ENCODE peak calls at places on chromosomes 2 and 18, in ten cellular contexts. W, U, J, T, Q, Y, V, N, M and E are unnamed samples.

GRCh38 chr2:168614291-168615018 is 158.4 kb downstream of the CERS6 start:
- DNase-seq in N (no peak), W (no peak), V (no peak), Q (no peak), M (no peak), T (no peak), Y (no peak), J (no peak), U (no peak), E (no peak)

GRCh38 chr2:767440-767839 is 90.2 kb upstream of the TMEM18 start:
- DNase-seq in U (peak; percentile 59), Y (no peak), Q (no peak), V (no peak), M (no peak), T (no peak), N (no peak), W (peak; percentile 2), J (no peak), E (no peak)

GRCh38 chr2:120517790-120518469 is 172.0 kb downstream of the INHBB start:
- DNase-seq in T (no peak), Y (no peak), M (no peak), J (no peak), N (no peak), V (no peak), W (no peak), Q (no peak), U (no peak), E (no peak)

GRCh38 chr2:650343-651310 is 26.6 kb downstream of the TMEM18 start:
- DNase-seq in U (no peak), T (no peak), J (no peak), M (peak; percentile 87), N (no peak), V (peak; percentile 21), Q (no peak), Y (no peak), W (no peak), E (no peak)

GRCh38 chr18:48888681-48889080 is 62.1 kb downstream of the SMAD7 start:
- DNase-seq in T (no peak), V (no peak), J (no peak), Q (no peak), M (no peak), Y (no peak), N (no peak), W (no peak), U (no peak), E (no peak)

GRCh38 chr18:11719050-11719449 is 30.0 kb downstream of the GNAL start:
- DNase-seq in M (no peak), J (no peak), U (no peak), Y (no peak), V (no peak), N (no peak), Q (no peak), W (no peak), T (no peak), E (no peak)

GRCh38 chr2:241074901-241075540 is 27.1 kb downstream of the MTERF4 start:
- DNase-seq in T (no peak), Y (no peak), N (no peak), U (no peak), J (no peak), V (no peak), Q (no peak), W (no peak), M (no peak), E (no peak)

GRCh38 chr2:26435106-26435505 is 33.4 kb downstream of the DRC1 start:
- DNase-seq in M (no peak), Y (no peak), J (no peak), Q (no peak), N (no peak), U (no peak), T (no peak), W (no peak), V (no peak), E (no peak)

DNA sequence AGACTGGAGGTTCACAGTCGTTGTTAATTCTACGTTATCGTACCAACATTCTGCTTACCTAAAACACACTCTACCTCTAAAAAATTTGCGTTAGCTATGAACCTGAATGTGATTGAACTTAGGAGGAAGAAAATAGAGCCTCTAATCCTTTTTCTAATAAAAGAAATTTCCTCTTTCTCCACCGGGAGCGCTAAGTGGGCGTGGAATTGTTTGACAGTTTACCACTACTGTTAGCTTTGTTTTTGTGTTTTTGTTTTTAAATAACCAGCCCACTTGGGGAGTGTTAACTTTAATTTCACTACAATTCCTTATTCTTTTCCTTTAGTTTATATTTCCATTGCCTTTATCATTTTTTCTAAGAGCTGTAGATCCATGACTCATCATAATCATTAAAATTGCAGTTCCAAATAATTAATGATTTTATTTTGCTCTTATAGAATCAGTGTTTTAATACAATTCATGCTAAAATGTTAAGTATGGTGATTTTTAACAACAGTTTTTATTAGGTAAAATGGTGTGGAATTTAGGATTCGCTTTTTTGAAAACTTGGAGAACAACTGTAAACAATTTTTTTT is 55.0 kb upstream of the ITM2C start:
- DNase-seq in J (no peak), U (no peak), Y (no peak), W (no peak), N (no peak), V (no peak), Q (no peak), T (no peak), M (no peak), E (no peak)
- TF ChIP-seq CTCF in J (no peak), U (no peak), Y (no peak), W (peak; percentile 32), N (peak; percentile 50), V (no peak), Q (peak; percentile 47), T (no peak), M (no peak), E (no peak)

GRCh38 chr2:36541891-36542595 is 55.9 kb downstream of the FEZ2 start:
- DNase-seq in V (no peak), T (no peak), Y (no peak), Q (no peak), W (no peak), U (no peak), J (no peak), N (no peak), M (no peak), E (no peak)

GRCh38 chr2:36547906-36548305 is 50.1 kb downstream of the FEZ2 start:
- DNase-seq in V (no peak), U (no peak), T (no peak), M (no peak), J (no peak), W (no peak), N (no peak), Q (no peak), Y (no peak), E (no peak)

GRCh38 chr2:36540986-36541750 is 56.8 kb downstream of the FEZ2 start:
- DNase-seq in U (no peak), Y (no peak), T (no peak), W (no peak), N (no peak), V (no peak), J (no peak), Q (no peak), M (peak; percentile 63), E (no peak)

GRCh38 chr2:36545871-36546416 is 52.0 kb downstream of the FEZ2 start:
- DNase-seq in T (no peak), V (no peak), J (no peak), U (no peak), N (no peak), W (no peak), Y (no peak), M (no peak), Q (no peak), E (no peak)

DNA sequence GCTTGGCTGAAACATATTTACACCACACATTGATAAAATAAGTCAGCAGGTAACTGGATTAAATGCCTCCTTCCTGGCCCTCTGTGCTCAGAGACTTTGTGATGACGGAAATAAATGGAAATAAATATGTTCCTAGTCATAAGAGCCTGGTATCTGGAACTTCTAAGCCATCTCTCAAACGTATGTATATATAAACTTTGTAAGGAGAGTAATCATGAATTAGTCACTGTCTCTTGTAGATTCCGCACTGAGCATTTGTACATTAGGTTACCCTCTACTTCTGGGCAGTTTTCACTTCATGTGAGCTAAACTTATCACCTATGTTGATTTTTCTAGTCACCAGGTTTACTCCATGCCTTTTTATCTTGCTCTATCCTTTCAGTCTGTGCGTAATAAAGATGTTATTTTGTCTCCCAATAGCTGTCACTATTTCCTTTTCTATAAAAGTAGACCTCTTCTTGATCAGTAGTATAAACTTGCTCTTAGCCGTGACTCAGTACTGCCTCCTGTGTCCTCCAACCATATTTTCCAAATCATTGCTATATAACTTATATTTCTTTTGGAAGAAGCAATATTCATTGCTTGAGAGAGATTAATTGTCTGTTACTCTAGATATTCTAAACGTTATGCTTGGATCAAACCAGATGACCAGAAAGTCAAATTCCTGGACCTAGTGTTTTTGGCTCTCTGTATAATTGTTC is 53.2 kb downstream of the FEZ2 start:
- DNase-seq in W (no peak), U (no peak), J (no peak), T (no peak), Y (no peak), V (no peak), N (no peak), Q (no peak), M (no peak), E (no peak)
- TF ChIP-seq CTCF in W (peak; percentile 47), U (no peak), J (no peak), T (peak; percentile 19), Y (peak; percentile 7), V (no peak), N (peak; percentile 25), Q (peak; percentile 34), M (peak; percentile 41), E (no peak)

GRCh38 chr2:39146022-39146421 is 25.2 kb upstream of the SOS1 start:
- DNase-seq in M (no peak), U (no peak), T (no peak), N (no peak), Q (no peak), J (no peak), W (no peak), V (no peak), Y (no peak), E (no peak)

GRCh38 chr2:39146630-39147029 is 25.8 kb upstream of the SOS1 start:
- DNase-seq in N (no peak), Y (no peak), J (no peak), U (no peak), T (no peak), M (no peak), V (no peak), Q (no peak), W (no peak), E (no peak)

GRCh38 chr2:39153312-39153711 is 32.5 kb upstream of the SOS1 start:
- DNase-seq in N (no peak), M (peak; percentile 66), J (no peak), Y (no peak), Q (no peak), U (no peak), T (no peak), W (no peak), V (no peak), E (no peak)

GRCh38 chr2:39150890-39151497 is 30.1 kb upstream of the SOS1 start:
- DNase-seq in N (no peak), W (no peak), M (no peak), U (no peak), J (no peak), V (no peak), T (no peak), Y (no peak), Q (no peak), E (no peak)

GRCh38 chr2:39150102-39150562 is 29.3 kb upstream of the SOS1 start:
- DNase-seq in M (no peak), T (no peak), Q (no peak), V (no peak), U (no peak), Y (no peak), W (no peak), J (no peak), N (no peak), E (no peak)
- TF ChIP-seq CTCF in M (no peak), T (no peak), Q (no peak), V (no peak), U (no peak), Y (no peak), W (no peak), J (no peak), N (no peak), E (no peak)

DNA sequence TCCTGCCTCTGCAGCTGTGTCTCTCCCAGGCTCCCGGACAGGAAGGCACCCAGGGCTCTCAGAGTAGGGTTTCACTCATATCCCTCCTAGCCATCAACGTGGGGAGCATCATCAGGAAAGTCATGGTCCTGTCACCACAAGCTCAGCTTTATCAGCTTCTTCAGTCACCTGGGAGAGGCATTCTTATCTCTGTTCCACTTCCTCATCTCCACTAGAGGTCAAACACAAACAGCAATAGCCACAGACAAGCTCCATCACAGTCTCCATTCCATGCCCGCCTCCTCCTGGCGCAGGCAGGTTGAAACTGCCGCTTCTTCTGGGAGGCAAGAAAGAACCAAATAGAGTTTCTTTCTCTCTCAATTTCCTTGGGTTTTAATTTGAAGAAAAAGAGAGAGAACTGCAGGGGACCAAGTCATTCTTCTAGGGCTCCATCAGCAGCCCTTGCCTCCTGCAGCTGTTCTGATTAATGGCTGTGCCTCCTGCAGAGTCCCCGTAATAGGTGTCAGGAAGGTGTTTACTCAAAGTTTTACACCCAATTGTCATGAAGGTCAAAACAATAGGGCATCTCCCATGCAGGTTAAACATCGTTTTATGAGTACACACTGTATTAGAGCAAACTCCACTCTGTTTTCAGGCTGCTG is 377.9 kb downstream of the TMEM182 start:
- DNase-seq in N (no peak), Q (no peak), W (no peak), M (no peak), V (no peak), U (no peak), J (no peak), Y (no peak), T (no peak), E (no peak)
- TF ChIP-seq CTCF in N (no peak), Q (no peak), W (no peak), M (no peak), V (no peak), U (no peak), J (no peak), Y (no peak), T (no peak), E (no peak)